ENCODE peak calls at places on chromosomes 4 and X, in four cellular contexts. L, M, U and Q are unnamed samples.

GRCh38 chrX:31499120-31499519 is 427.3 kb upstream of the FTHL17 start:
- DNase-seq in U (no peak), M (no peak), L (no peak), Q (no peak)

GRCh38 chrX:107562482-107562881 is 65.8 kb upstream of the PRPS1 start:
- DNase-seq in M (no peak), U (no peak), L (peak), Q (no peak)

GRCh38 chrX:116395752-116396151 is 40.7 kb upstream of the SLC6A14 start:
- DNase-seq in L (no peak), U (no peak), M (no peak), Q (no peak)

GRCh38 chr4:123505457-123506310 is 109.1 kb downstream of the SPRY1 start:
- DNase-seq in M (peak), L (peak), U (peak), Q (peak)

GRCh38 chr4:81905966-81906365 is 434.3 kb upstream of the RASGEF1B start:
- DNase-seq in L (no peak), M (no peak), U (no peak), Q (peak)

GRCh38 chr4:110742148-110742547 is 119.3 kb upstream of the PITX2 start:
- DNase-seq in L (no peak), M (no peak), U (no peak), Q (no peak)

GRCh38 chr4:140600408-140600807 is 31.6 kb upstream of the UCP1 start:
- DNase-seq in L (no peak), M (no peak), U (no peak), Q (no peak)

GRCh38 chr4:72970756-72971155 is 98.8 kb downstream of the COX18 start:
- DNase-seq in L (no peak), U (no peak), M (no peak), Q (no peak)

GRCh38 chrX:57772637-57773036 is 92.6 kb upstream of the NLRP2B start:
- DNase-seq in L (no peak), U (no peak), M (no peak), Q (no peak)

GRCh38 chr4:167715176-167715575 is 377.2 kb upstream of the ANXA10 start:
- DNase-seq in L (no peak), M (no peak), U (no peak), Q (no peak)

GRCh38 chr4:2837110-2837903 is 6.3 kb upstream of the ADD1 start:
- DNase-seq in M (no peak), L (peak), U (no peak), Q (no peak)

GRCh38 chrX:148854351-148854750 is 353.9 kb downstream of the AFF2 start:
- DNase-seq in L (no peak), U (no peak), M (no peak), Q (no peak)

GRCh38 chr4:8185280-8185679 is 13.8 kb upstream of the SH3TC1 start:
- DNase-seq in M (no peak), L (peak), U (no peak), Q (no peak)

GRCh38 chr4:99811850-99812249 is 4.8 kb upstream of the DAPP1 start:
- DNase-seq in U (peak), M (no peak), L (no peak), Q (peak)

DNA sequence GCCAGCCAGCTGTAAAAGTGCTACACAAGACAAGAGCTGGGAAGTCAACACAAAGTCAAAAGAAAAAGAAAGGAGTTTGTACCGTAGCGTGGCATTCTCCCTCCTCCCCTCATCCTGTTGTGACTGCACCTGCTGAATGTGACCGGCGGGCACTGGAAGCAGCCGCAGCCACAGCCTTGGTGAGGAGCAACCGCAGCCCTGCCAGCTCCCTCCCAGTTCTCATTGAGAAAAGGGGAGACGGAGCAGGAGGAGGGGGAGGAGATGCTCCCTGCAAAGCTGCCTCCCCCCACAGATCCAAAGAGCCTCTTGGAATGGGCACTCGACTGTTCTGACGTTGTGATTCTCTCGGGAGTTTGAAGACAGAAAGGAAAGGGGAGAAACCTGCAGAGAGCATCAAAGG is 429.9 kb downstream of the MAPK10 start:
- DNase-seq in L (no peak), M (no peak), U (no peak), Q (no peak)
- TF ChIP-seq CTCF in L (no peak), M (no peak), U (no peak), Q (no peak)

DNA sequence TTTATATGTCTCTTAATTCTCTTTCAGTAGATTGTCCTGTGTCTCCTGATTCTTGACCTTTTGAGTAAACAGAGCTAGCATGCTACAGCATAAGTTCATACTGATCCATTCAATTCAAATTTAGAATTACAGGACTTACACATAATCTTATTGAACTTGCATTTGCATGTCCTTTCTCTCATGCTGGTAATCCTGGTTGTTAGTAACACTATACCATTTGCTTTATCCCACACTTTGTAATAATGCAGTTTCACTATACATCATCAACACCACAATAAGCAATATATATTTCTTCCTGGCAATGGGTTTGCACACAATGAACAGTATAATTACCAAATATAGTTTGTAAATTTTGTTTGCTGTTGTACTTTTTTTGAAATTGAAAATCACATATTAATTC is 937.2 kb upstream of the GRID2 start:
- DNase-seq in L (no peak), M (no peak), U (no peak), Q (no peak)
- TF ChIP-seq CTCF in L (no peak), M (no peak), U (no peak), Q (no peak)

GRCh38 chr4:155972098-155972497 is 18.4 kb upstream of the CTSO start:
- DNase-seq in M (no peak), U (no peak), L (no peak), Q (no peak)
- TF ChIP-seq CTCF in M (peak), U (no peak), L (peak), Q (peak)

DNA sequence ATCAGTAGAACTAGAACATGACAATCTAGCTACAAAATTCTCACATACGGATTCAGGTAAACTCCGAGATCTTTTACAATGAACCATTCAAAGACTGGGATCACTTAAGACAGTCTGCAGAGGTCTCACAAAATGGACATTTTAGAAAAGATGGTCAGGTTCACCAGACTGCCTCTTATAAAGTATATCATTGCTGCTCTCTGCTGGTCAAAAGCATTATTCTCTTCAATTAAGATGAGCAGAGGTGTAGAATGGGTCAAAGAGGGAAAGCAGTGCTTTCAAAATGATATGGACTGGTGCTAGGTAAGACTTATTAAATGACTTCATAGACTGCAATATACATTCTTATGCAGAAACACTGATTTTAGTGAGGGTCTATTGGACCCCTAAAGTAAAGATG is 434.7 kb downstream of the PACRGL start:
- DNase-seq in M (no peak), U (no peak), L (no peak), Q (no peak)
- TF ChIP-seq CTCF in M (peak), U (no peak), L (no peak), Q (no peak)

DNA sequence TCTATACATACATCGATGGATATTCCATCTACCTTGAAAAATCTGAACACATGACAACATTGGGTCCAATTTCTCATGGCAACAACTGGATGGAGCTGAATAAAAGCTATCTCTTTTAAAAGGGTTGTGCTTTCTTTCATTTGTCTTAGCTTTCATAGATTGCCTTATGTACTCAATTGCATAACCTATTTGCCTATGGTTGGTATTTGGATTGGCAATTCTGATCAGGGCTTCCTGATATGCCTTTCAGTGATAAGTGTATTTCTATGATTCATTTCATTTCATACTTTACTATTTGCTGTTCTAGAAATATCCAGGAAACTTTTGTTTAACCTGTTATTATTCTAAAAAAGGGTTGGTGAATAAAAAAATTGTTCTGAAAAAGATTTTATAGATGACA is 509.9 kb downstream of the GRXCR1 start:
- DNase-seq in M (no peak), L (no peak), U (no peak), Q (no peak)
- TF ChIP-seq CTCF in M (no peak), L (no peak), U (no peak), Q (no peak)

DNA sequence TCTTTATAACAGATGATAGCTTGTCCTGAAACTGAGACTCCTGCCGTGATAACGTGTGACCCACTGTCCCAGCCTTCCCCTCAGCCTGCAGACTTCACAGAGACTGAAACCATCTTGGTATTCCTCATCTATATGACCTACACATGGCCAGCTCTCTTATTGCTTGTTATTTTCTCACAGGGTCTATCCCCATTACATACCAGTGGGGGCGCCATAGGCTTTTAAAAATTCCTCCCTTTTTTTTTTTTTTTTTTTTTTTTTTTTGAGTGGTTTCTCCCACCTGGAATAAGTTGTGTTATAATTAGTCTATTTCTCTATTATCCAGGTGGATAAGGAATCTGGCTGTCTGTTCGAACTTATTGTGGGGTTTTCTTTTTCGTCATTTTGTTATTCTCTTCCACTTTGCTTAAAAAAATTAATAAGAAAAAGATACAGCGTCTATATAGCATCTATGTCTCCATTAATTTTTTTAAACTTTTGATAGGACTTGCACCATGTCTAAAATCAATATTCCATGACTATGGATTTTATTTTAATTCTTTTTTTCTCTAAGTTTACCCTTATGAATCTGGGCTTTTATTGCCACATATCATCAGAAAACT is 47.2 kb downstream of the GYG2 start:
- DNase-seq in U (no peak), L (no peak), M (no peak), Q (no peak)
- TF ChIP-seq CTCF in U (peak), L (peak), M (peak), Q (no peak)